ENCODE peak calls at places on chromosome 19, in four cellular contexts. T is suprapubic skin, B is mammary epithelial cell, V is neural progenitor cell. U is an unnamed sample.

GRCh38 chr19:29022599-29022998 is 190.4 kb downstream of the UQCRFS1 start:
- DNase-seq in T (no peak), B (no peak), V (no peak), U (no peak)

GRCh38 chr19:2394054-2394668 is 33.2 kb downstream of the TIMM13 start:
- DNase-seq in V (no peak), T (no peak), B (no peak), U (no peak)

GRCh38 chr19:44757057-44757734 is 8.7 kb downstream of the BCL3 start:
- DNase-seq in V (peak), T (no peak), B (no peak), U (no peak)

GRCh38 chr19:3094638-3095374 is 644 bp downstream of the GNA11 start:
- DNase-seq in B (peak), T (peak), V (peak), U (peak)

GRCh38 chr19:31511098-31511497 is 161.9 kb upstream of the TSHZ3 start:
- DNase-seq in B (no peak), T (peak), V (no peak), U (peak)

GRCh38 chr19:45958763-45959516 is 14.7 kb downstream of the NOVA2 start:
- DNase-seq in V (no peak), T (no peak), B (no peak), U (no peak)

GRCh38 chr19:30577551-30578090 is 205.4 kb downstream of the ZNF536 start:
- DNase-seq in B (no peak), T (no peak), V (no peak), U (no peak)

GRCh38 chr19:16890461-16891184 is 1.8 kb downstream of the F2RL3 start:
- DNase-seq in V (no peak), T (no peak), B (no peak), U (no peak)

GRCh38 chr19:16066611-16067104 is 9.6 kb upstream of the TPM4 start:
- DNase-seq in V (no peak), T (peak), B (peak), U (no peak)

GRCh38 chr19:17063412-17063811 is 11.8 kb downstream of the HAUS8 start:
- DNase-seq in B (no peak), V (no peak), T (no peak), U (no peak)

GRCh38 chr19:42023943-42024260 is 29.9 kb upstream of the ATP1A3 start:
- DNase-seq in B (no peak), V (no peak), T (no peak), U (no peak)

GRCh38 chr19:4376991-4377781 is 23.2 kb downstream of the SH3GL1 start:
- DNase-seq in B (peak), V (no peak), T (peak), U (peak)

GRCh38 chr19:461664-462551 is 1.1 kb upstream of the SHC2 start:
- DNase-seq in V (peak), T (no peak), B (no peak), U (no peak)

GRCh38 chr19:15779756-15780476 is 7.5 kb upstream of the OR10H5 start:
- DNase-seq in T (peak), V (no peak), B (peak), U (no peak)

GRCh38 chr19:46076951-46077814 is 36.4 kb upstream of the IGFL4 start:
- DNase-seq in B (peak), V (peak), T (peak), U (no peak)

GRCh38 chr19:16943942-16944625 is 55.3 kb downstream of the F2RL3 start:
- DNase-seq in V (no peak), T (no peak), B (no peak), U (no peak)

GRCh38 chr19:7992575-7992974 is 12.9 kb downstream of the ELAVL1 start:
- DNase-seq in B (no peak), T (no peak), V (no peak), U (no peak)

GRCh38 chr19:3543150-3544053 is 4.4 kb downstream of the TEKTIP1 start:
- DNase-seq in B (no peak), V (no peak), T (no peak), U (no peak)

GRCh38 chr19:43524922-43525835 is 1.8 kb downstream of the ETHE1 start:
- DNase-seq in T (no peak), B (peak), V (peak), U (peak)

GRCh38 chr19:44003461-44004134 is 841 bp downstream of the ZNF230 start:
- DNase-seq in T (no peak), B (peak), V (peak), U (no peak)

GRCh38 chr19:46762245-46762890 is 16.1 kb upstream of the STRN4 start:
- DNase-seq in T (no peak), V (no peak), B (peak), U (no peak)

GRCh38 chr19:9640956-9641355 is 19.9 kb upstream of the ZNF561 start:
- DNase-seq in V (no peak), T (no peak), B (no peak), U (no peak)

GRCh38 chr19:33464733-33465115 is 56.9 kb downstream of the PEPD start:
- DNase-seq in B (no peak), T (no peak), V (no peak), U (no peak)

GRCh38 chr19:34495416-34495815 is 13.9 kb downstream of the WTIP start:
- DNase-seq in B (no peak), V (no peak), T (no peak), U (no peak)

GRCh38 chr19:34494601-34495000 is 13.0 kb downstream of the WTIP start:
- DNase-seq in V (no peak), T (no peak), B (no peak), U (no peak)

GRCh38 chr19:34500656-34501120 is 19.1 kb downstream of the WTIP start:
- DNase-seq in T (peak), V (no peak), B (no peak), U (no peak)

GRCh38 chr19:34499155-34499834 is 17.7 kb downstream of the WTIP start:
- DNase-seq in B (no peak), V (no peak), T (no peak), U (no peak)

GRCh38 chr19:34497112-34497805 is 15.7 kb downstream of the WTIP start:
- DNase-seq in V (no peak), T (no peak), B (no peak), U (no peak)
- H3K27ac ChIP-seq in V (no peak), T (no peak), B (no peak), U (no peak)

DNA sequence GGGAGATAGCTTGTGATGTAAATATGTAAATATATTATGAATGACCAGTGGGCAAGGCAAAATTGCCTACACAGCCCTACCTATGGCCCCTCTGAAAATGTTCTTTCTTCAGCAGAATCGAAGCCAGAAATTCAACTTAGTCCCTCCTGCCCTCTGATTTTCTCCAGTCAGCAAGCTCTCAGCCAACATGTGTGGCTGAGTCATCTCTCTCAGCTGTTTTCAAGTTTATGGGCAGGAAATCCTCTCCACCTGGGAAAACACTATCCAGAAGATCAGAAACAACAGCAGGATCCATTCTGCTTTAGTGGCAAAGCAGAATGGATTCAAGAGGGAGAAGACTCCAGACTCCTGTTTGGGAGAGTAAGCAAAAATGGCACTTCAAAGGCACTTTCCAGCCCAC is 8.9 kb upstream of the ZNF527 start:
- DNase-seq in V (no peak), B (no peak), T (no peak), U (no peak)
- H3K4me3 ChIP-seq in V (no peak), B (no peak), T (no peak), U (no peak)

GRCh38 chr19:27966390-27966816 is 1246.5 kb downstream of the UQCRFS1 start:
- DNase-seq in V (peak), B (no peak), T (no peak), U (no peak)
- TF ChIP-seq CTCF in V (peak), B (peak), T (peak), U (peak)

GRCh38 chr19:6097911-6098310 is 12.4 kb downstream of the RFX2 start:
- DNase-seq in T (no peak), V (no peak), B (no peak), U (no peak)
- H3K27ac ChIP-seq in T (peak), V (no peak), B (no peak), U (no peak)

U was measured in RWPE2.